ENCODE peak calls at places on chromosomes 6 and 20, in eight cellular contexts. X, T, M, S, Z, C, U and O are unnamed samples.

GRCh38 chr6:125718109-125718508 is 31.3 kb upstream of the HEY2 start:
- DNase-seq in X (no peak), T (no peak), M (no peak), S (no peak), Z (no peak), C (no peak), U (no peak), O (no peak)

GRCh38 chr6:165515963-165516624 is 146.9 kb downstream of the PDE10A start:
- DNase-seq in X (no peak), T (peak), M (peak), S (no peak), Z (no peak), C (peak), U (no peak), O (peak)

GRCh38 chr20:50434653-50435396 is 75.4 kb upstream of the PTPN1 start:
- DNase-seq in X (no peak), T (peak), M (peak), S (no peak), Z (peak), C (peak), U (no peak), O (peak)

GRCh38 chr6:167932468-167933276 is 64.8 kb upstream of the KIF25 start:
- DNase-seq in X (no peak), T (peak), M (peak), S (peak), Z (no peak), C (no peak), U (no peak), O (peak)

GRCh38 chr6:1884313-1884712 is 274.6 kb downstream of the FOXC1 start:
- DNase-seq in X (no peak), T (no peak), M (no peak), S (no peak), Z (no peak), C (no peak), U (no peak), O (no peak)

GRCh38 chr20:45771182-45771759 is 20.4 kb downstream of the WFDC3 start:
- DNase-seq in X (no peak), T (peak), M (peak), S (no peak), Z (peak), C (peak), U (peak), O (peak)

GRCh38 chr6:152085533-152085932 is 278.1 kb downstream of the ESR1 start:
- DNase-seq in X (no peak), T (peak), M (no peak), S (peak), Z (no peak), C (no peak), U (no peak), O (peak)

GRCh38 chr6:133888931-133889556 is at the start of gene TCF21:
- DNase-seq in X (no peak), T (no peak), M (peak), S (no peak), Z (no peak), C (peak), U (peak), O (peak)

GRCh38 chr20:23225407-23226060 is 125.1 kb upstream of the NXT1 start:
- DNase-seq in X (no peak), T (peak), M (peak), S (no peak), Z (peak), C (peak), U (peak), O (peak)

GRCh38 chr6:24440897-24441598 is 38.3 kb downstream of the MRS2 start:
- DNase-seq in X (no peak), T (peak), M (no peak), S (no peak), Z (no peak), C (no peak), U (no peak), O (no peak)

GRCh38 chr6:98118357-98119045 is 715.9 kb upstream of the POU3F2 start:
- DNase-seq in X (no peak), T (no peak), M (no peak), S (no peak), Z (no peak), C (no peak), U (no peak), O (no peak)

GRCh38 chr6:136547336-136547735 is 2.9 kb downstream of the MAP7 start:
- DNase-seq in X (no peak), T (peak), M (peak), S (no peak), Z (no peak), C (peak), U (no peak), O (peak)

GRCh38 chr6:85453490-85453889 is 3.6 kb downstream of the NT5E start:
- DNase-seq in X (no peak), T (no peak), M (no peak), S (no peak), Z (no peak), C (no peak), U (no peak), O (no peak)
- H3K4me3 ChIP-seq in X (no peak), T (no peak), M (peak), S (no peak), Z (no peak), C (peak), U (no peak), O (peak)

DNA sequence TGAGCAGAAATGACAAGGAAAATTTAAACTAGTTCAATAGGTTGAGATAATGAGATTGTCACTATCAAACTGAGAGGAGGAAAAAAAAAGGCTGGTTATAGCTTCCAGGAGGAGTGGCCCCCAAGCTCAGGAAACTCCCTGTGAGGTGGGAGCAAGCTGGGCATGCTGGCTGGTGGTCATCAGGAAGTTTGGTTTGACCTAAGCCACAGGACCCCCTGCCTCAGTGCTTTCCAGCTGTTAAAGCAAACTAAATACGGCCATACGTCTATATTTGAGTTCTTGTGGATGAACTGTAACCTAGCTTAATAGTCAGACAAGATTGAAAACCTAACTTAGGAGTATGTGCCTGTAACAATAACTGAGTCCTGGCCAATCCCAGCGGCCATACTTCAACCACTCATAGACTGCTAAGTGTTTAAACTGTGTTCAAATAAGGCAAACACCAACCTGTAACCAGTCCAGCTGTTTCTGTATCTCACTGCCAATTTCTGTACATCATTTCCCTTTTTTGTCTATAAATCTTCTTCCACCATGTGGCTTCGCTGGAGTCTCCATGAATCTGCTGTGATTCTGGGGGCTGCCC is 24.6 kb upstream of the ZBTB24 start:
- DNase-seq in X (no peak), T (no peak), M (peak), S (no peak), Z (no peak), C (no peak), U (no peak), O (no peak)
- TF ChIP-seq CTCF in X (no peak), T (no peak), M (no peak), S (no peak), Z (no peak), C (no peak), U (no peak), O (no peak)

GRCh38 chr20:31515775-31516107 is 1.5 kb downstream of the HM13 start:
- DNase-seq in X (no peak), T (no peak), M (no peak), S (no peak), Z (no peak), C (no peak), U (no peak), O (no peak)
- H3K4me3 ChIP-seq in X (peak), T (peak), M (peak), S (peak), Z (peak), C (peak), U (peak), O (peak)

GRCh38 chr6:53290547-53291510 is 57.9 kb downstream of the ELOVL5 start:
- DNase-seq in X (no peak), T (no peak), M (no peak), S (no peak), Z (no peak), C (no peak), U (no peak), O (no peak)
- TF ChIP-seq CTCF in X (no peak), T (no peak), M (no peak), S (no peak), Z (no peak), C (peak), U (no peak), O (peak)